ENCODE peak calls at places on chromosomes 11 and 22, in six cellular contexts. O is putamen; B is CD4-positive, CD25-positive, alpha-beta regulatory T cell; W is B cell; S is stimulated activated effector memory CD8-positive, alpha-beta T cell treated with anti-CD3 and anti-CD28 coated beads, Interleukin-12 subunit alpha, Interleukin-12 subunit beta, amount 100 ng/mL, for 72 hours; L is astrocyte of the spinal cord. J is an unnamed sample.

GRCh38 chr11:104476898-104477297 is 313.0 kb upstream of the PDGFD start:
- DNase-seq in O (no peak), B (no peak), W (no peak), S (no peak), L (no peak), J (no peak)

GRCh38 chr11:68016904-68017817 is 7.0 kb downstream of the ALDH3B1 start:
- DNase-seq in O (no peak), B (no peak), W (no peak), S (no peak), L (no peak), J (no peak)

GRCh38 chr22:30605449-30606110 is 1.4 kb upstream of the TCN2 start:
- DNase-seq in O (no peak), B (peak), W (no peak), S (peak), L (peak), J (peak)

GRCh38 chr11:31804439-31805036 is 6.6 kb downstream of the PAX6 start:
- DNase-seq in O (no peak), B (no peak), W (no peak), S (peak), L (no peak), J (no peak)

GRCh38 chr11:1936072-1936780 is 10.9 kb upstream of the MRPL23 start:
- DNase-seq in O (no peak), B (no peak), W (no peak), S (no peak), L (no peak), J (no peak)

GRCh38 chr11:79087957-79088318 is 352.9 kb downstream of the TENM4 start:
- DNase-seq in O (no peak), B (no peak), W (no peak), S (no peak), L (no peak), J (no peak)

GRCh38 chr11:65611758-65612603 is 2.0 kb downstream of the MAP3K11 start:
- DNase-seq in O (no peak), B (no peak), W (no peak), S (no peak), L (peak), J (no peak)

GRCh38 chr11:14892577-14892976 is 546 bp upstream of the CYP2R1 start:
- DNase-seq in O (no peak), B (no peak), W (no peak), S (no peak), L (no peak), J (no peak)

GRCh38 chr11:22197139-22197893 is 4.4 kb downstream of the ANO5 start:
- DNase-seq in O (no peak), B (no peak), W (no peak), S (no peak), L (no peak), J (no peak)

GRCh38 chr11:2378527-2379210 is 1.6 kb downstream of the CD81 start:
- DNase-seq in O (no peak), B (no peak), W (no peak), S (no peak), L (peak), J (no peak)

GRCh38 chr22:48089601-48090331 is 1327.3 kb downstream of the TBC1D22A start:
- DNase-seq in O (no peak), B (no peak), W (no peak), S (no peak), L (no peak), J (no peak)

GRCh38 chr22:46931414-46931813 is 169.0 kb downstream of the TBC1D22A start:
- DNase-seq in O (no peak), B (no peak), W (no peak), S (no peak), L (peak), J (no peak)

GRCh38 chr22:42468841-42469240 is 36.6 kb upstream of the NFAM1 start:
- DNase-seq in O (no peak), B (no peak), W (no peak), S (no peak), L (no peak), J (no peak)

GRCh38 chr11:68441466-68442230 is 18.9 kb upstream of the PPP6R3 start:
- DNase-seq in O (no peak), B (no peak), W (no peak), S (no peak), L (peak), J (no peak)

GRCh38 chr22:19224557-19224956 is 46.0 kb upstream of the SLC25A1 start:
- DNase-seq in O (no peak), B (no peak), W (no peak), S (no peak), L (no peak), J (no peak)

GRCh38 chr11:59943996-59944395 is 5.8 kb downstream of the OOSP1 start:
- DNase-seq in O (no peak), B (no peak), W (no peak), S (no peak), L (no peak), J (no peak)

GRCh38 chr11:6413791-6414231 is 5.1 kb downstream of the APBB1 start:
- DNase-seq in O (peak), B (peak), W (no peak), S (no peak), L (no peak), J (no peak)

J was measured in GM19239.